ENCODE peak calls at places on chromosomes 11 and 22, in six cellular contexts. V is NCI-H1092 treated with DMSO at 0.1 percent for 48 hours; B is colonic mucosa; Y is LHCN-M2; A is activated CD4-positive, alpha-beta T cell treated with anti-CD3 and anti-CD28 coated beads for 4 hours; H is activated T-cell treated with anti-CD3 and anti-CD28 coated beads for 1 hour. Z is an unnamed sample.

GRCh38 chr11:24386551-24387404 is 110.1 kb upstream of the LUZP2 start:
- DNase-seq in V (peak), B (no peak), Y (peak), A (no peak), H (no peak), Z (no peak)

GRCh38 chr22:48594757-48595510 is 1232.7 kb downstream of the BRD1 start:
- DNase-seq in V (no peak), B (no peak), Y (no peak), A (no peak), H (no peak), Z (no peak)

GRCh38 chr11:110883266-110883665 is 171.0 kb upstream of the ARHGAP20 start:
- DNase-seq in V (no peak), B (no peak), Y (no peak), A (no peak), H (no peak), Z (no peak)

GRCh38 chr11:34425863-34426262 is 12.9 kb upstream of the CAT start:
- DNase-seq in V (no peak), B (no peak), Y (peak), A (no peak), H (no peak), Z (no peak)

GRCh38 chr11:69537126-69537525 is 55.7 kb downstream of the LINC01488 start:
- DNase-seq in V (no peak), B (no peak), Y (no peak), A (no peak), H (no peak), Z (no peak)

GRCh38 chr22:37295213-37295886 is 13.0 kb downstream of the CYTH4 start:
- DNase-seq in V (no peak), B (no peak), Y (no peak), A (no peak), H (no peak), Z (no peak)

GRCh38 chr11:120125005-120125404 is 12.9 kb downstream of the TRIM29 start:
- DNase-seq in V (no peak), B (no peak), Y (peak), A (no peak), H (no peak), Z (no peak)

GRCh38 chr22:39535831-39536449 is 3.4 kb upstream of the RPS19BP1 start:
- DNase-seq in V (no peak), B (no peak), Y (no peak), A (no peak), H (no peak), Z (no peak)

GRCh38 chr11:69662806-69663205 is 12.3 kb downstream of the LTO1 start:
- DNase-seq in V (no peak), B (no peak), Y (no peak), A (no peak), H (no peak), Z (no peak)

GRCh38 chr11:123250811-123251655 is 56.0 kb upstream of the CLMP start:
- DNase-seq in V (no peak), B (no peak), Y (no peak), A (no peak), H (no peak), Z (no peak)

GRCh38 chr11:111623527-111624030 is 21.3 kb downstream of the SIK2 start:
- DNase-seq in V (no peak), B (peak), Y (no peak), A (no peak), H (no peak), Z (no peak)

GRCh38 chr11:114909866-114910265 is 231.5 kb downstream of the NXPE2 start:
- DNase-seq in V (no peak), B (no peak), Y (no peak), A (no peak), H (no peak), Z (no peak)

GRCh38 chr11:68276864-68277263 is 5.1 kb upstream of the C11orf24 start:
- DNase-seq in V (no peak), B (no peak), Y (no peak), A (no peak), H (no peak), Z (no peak)

GRCh38 chr11:73185680-73186293 is 32.3 kb upstream of the P2RY2 start:
- DNase-seq in V (no peak), B (no peak), Y (peak), A (no peak), H (no peak), Z (no peak)

GRCh38 chr22:45997775-45998637 is 21.0 kb upstream of the WNT7B start:
- DNase-seq in V (no peak), B (no peak), Y (no peak), A (no peak), H (no peak), Z (no peak)

GRCh38 chr11:12287009-12287373 is 90.4 kb upstream of the PARVA start:
- DNase-seq in V (no peak), B (peak), Y (peak), A (no peak), H (no peak), Z (no peak)

GRCh38 chr22:39686178-39686620 is 115.6 kb downstream of the CACNA1I start:
- DNase-seq in V (no peak), B (no peak), Y (no peak), A (no peak), H (no peak), Z (no peak)

GRCh38 chr11:61552108-61552635 is 28.7 kb downstream of the SYT7 start:
- DNase-seq in V (no peak), B (no peak), Y (no peak), A (no peak), H (no peak), Z (no peak)

GRCh38 chr11:32143378-32143777 is 52.5 kb downstream of the RCN1 start:
- DNase-seq in V (no peak), B (no peak), Y (no peak), A (no peak), H (no peak), Z (no peak)

GRCh38 chr11:64003807-64004589 is 17.8 kb downstream of the OTUB1 start:
- DNase-seq in V (no peak), B (no peak), Y (no peak), A (no peak), H (no peak), Z (no peak)

GRCh38 chr22:17920145-17920605 is 104.2 kb downstream of the MICAL3 start:
- DNase-seq in V (no peak), B (peak), Y (no peak), A (no peak), H (no peak), Z (no peak)

GRCh38 chr11:102727890-102728289 is 3.1 kb upstream of the MMP8 start:
- DNase-seq in V (no peak), B (no peak), Y (peak), A (no peak), H (no peak), Z (no peak)

GRCh38 chr22:47021371-47022074 is 259.1 kb downstream of the TBC1D22A start:
- DNase-seq in V (no peak), B (no peak), Y (no peak), A (no peak), H (no peak), Z (no peak)

GRCh38 chr11:64848779-64849599 is 4.5 kb upstream of the CDC42BPG start:
- DNase-seq in V (peak), B (peak), Y (no peak), A (no peak), H (no peak), Z (no peak)

GRCh38 chr11:39741066-39741465 is 1718.4 kb downstream of the LRRC4C start:
- DNase-seq in V (no peak), B (no peak), Y (no peak), A (no peak), H (no peak), Z (no peak)

GRCh38 chr11:115092516-115092915 is 411.7 kb downstream of the CADM1 start:
- DNase-seq in V (no peak), B (no peak), Y (no peak), A (no peak), H (no peak), Z (no peak)

GRCh38 chr11:45166604-45166897 is 20.1 kb downstream of the PRDM11 start:
- DNase-seq in V (no peak), B (no peak), Y (no peak), A (no peak), H (no peak), Z (no peak)

GRCh38 chr11:19892387-19892786 is 179.8 kb downstream of the NAV2 start:
- DNase-seq in V (no peak), B (no peak), Y (no peak), A (no peak), H (no peak), Z (no peak)

Z was measured in progenitor cell of endocrine pancreas.